ENCODE peak calls at places on chromosomes 2 and 18, in five cellular contexts. J, X, S, F and V are unnamed samples.
A peak's percentile ranks its signal among the peaks of the same experiment; 100 is the strongest.

GRCh38 chr18:57574866-57575265 is 11.6 kb downstream of the FECH start:
- DNase-seq in J (no peak), X (no peak), S (no peak), F (no peak), V (no peak)

GRCh38 chr2:58757971-58758370 is 516.8 kb upstream of the FANCL start:
- DNase-seq in J (no peak), X (no peak), S (no peak), F (no peak), V (no peak)

GRCh38 chr2:163469561-163469962 is 266.2 kb downstream of the FIGN start:
- DNase-seq in J (no peak), X (no peak), S (no peak), F (no peak), V (no peak)

GRCh38 chr2:84970266-84970955 is 550 bp upstream of the KCMF1 start:
- DNase-seq in J (peak; percentile 77), X (no peak), S (peak; percentile 70), F (peak; percentile 84), V (peak; percentile 70)

GRCh38 chr18:69916412-69916811 is 31.3 kb downstream of the CD226 start:
- DNase-seq in J (no peak), X (no peak), S (peak; percentile 7), F (no peak), V (no peak)

GRCh38 chr2:235675678-235676535 is 182.1 kb downstream of the AGAP1 start:
- DNase-seq in J (no peak), X (no peak), S (peak; percentile 21), F (no peak), V (no peak)

GRCh38 chr2:221822416-221822815 is 250.3 kb upstream of the EPHA4 start:
- DNase-seq in J (no peak), X (no peak), S (no peak), F (no peak), V (no peak)

GRCh38 chr18:77103991-77104521 is 28.5 kb downstream of the MBP start:
- DNase-seq in J (no peak), X (no peak), S (no peak), F (no peak), V (no peak)

GRCh38 chr2:205610437-205610836 is 71.9 kb upstream of the NRP2 start:
- DNase-seq in J (no peak), X (no peak), S (no peak), F (no peak), V (no peak)

GRCh38 chr18:13983506-13983905 is 68.2 kb upstream of the MC2R start:
- DNase-seq in J (no peak), X (no peak), S (no peak), F (no peak), V (no peak)

GRCh38 chr18:79657342-79657996 is 22.1 kb upstream of the CTDP1 start:
- DNase-seq in J (no peak), X (no peak), S (no peak), F (no peak), V (no peak)

GRCh38 chr2:190648289-190649034 is 421 bp upstream of the NAB1 start:
- DNase-seq in J (peak; percentile 96), X (peak; percentile 17), S (peak; percentile 89), F (peak; percentile 94), V (peak; percentile 91)

GRCh38 chr2:126934803-126935202 is 36.1 kb downstream of the TEX51 start:
- DNase-seq in J (no peak), X (no peak), S (no peak), F (no peak), V (no peak)

GRCh38 chr2:133817680-133818566 is 249.7 kb upstream of the NCKAP5 start:
- DNase-seq in J (no peak), X (no peak), S (peak; percentile 88), F (peak; percentile 70), V (no peak)

GRCh38 chr2:94995516-94995915 is 30.0 kb upstream of the MAL start:
- DNase-seq in J (no peak), X (no peak), S (no peak), F (no peak), V (no peak)

GRCh38 chr2:85945576-85945975 is 56.8 kb upstream of the ST3GAL5 start:
- DNase-seq in J (no peak), X (no peak), S (no peak), F (no peak), V (no peak)

GRCh38 chr2:28463211-28463610 is 32.6 kb upstream of the PLB1 start:
- DNase-seq in J (no peak), X (no peak), S (no peak), F (no peak), V (no peak)

GRCh38 chr2:101779190-101779589 is 81.7 kb downstream of the MAP4K4 start:
- DNase-seq in J (no peak), X (no peak), S (no peak), F (no peak), V (no peak)

GRCh38 chr18:34550902-34551301 is 159.2 kb upstream of the DTNA start:
- DNase-seq in J (no peak), X (no peak), S (no peak), F (no peak), V (no peak)

GRCh38 chr2:59413751-59414570 is 1139.5 kb downstream of the BCL11A start:
- DNase-seq in J (no peak), X (no peak), S (no peak), F (no peak), V (no peak)

GRCh38 chr2:191352536-191352935 is 107.3 kb downstream of the MYO1B start:
- DNase-seq in J (no peak), X (no peak), S (no peak), F (no peak), V (no peak)

GRCh38 chr2:3423492-3424170 is 44.1 kb downstream of the TRAPPC12 start:
- DNase-seq in J (peak; percentile 75), X (peak; percentile 8), S (peak; percentile 63), F (peak; percentile 47), V (peak; percentile 57)

GRCh38 chr2:238093181-238094140 is 6.7 kb upstream of the ESPNL start:
- DNase-seq in J (peak; percentile 55), X (no peak), S (no peak), F (no peak), V (no peak)

GRCh38 chr2:103427567-103427966 is 665.7 kb downstream of the TMEM182 start:
- DNase-seq in J (no peak), X (no peak), S (no peak), F (no peak), V (no peak)

GRCh38 chr2:106575955-106576354 is 88.8 kb downstream of the CD8B2 start:
- DNase-seq in J (peak; percentile 74), X (no peak), S (no peak), F (peak; percentile 56), V (peak; percentile 37)

GRCh38 chr2:202588647-202589581 is 45.9 kb upstream of the FAM117B start:
- DNase-seq in J (peak; percentile 73), X (peak; percentile 35), S (peak; percentile 76), F (peak; percentile 91), V (peak; percentile 68)

GRCh38 chr2:132438650-132439030 is 22.0 kb downstream of the GPR39 start:
- DNase-seq in J (no peak), X (no peak), S (peak; percentile 91), F (no peak), V (no peak)

GRCh38 chr2:20611077-20611843 is 39.6 kb downstream of the HS1BP3 start:
- DNase-seq in J (peak; percentile 94), X (no peak), S (no peak), F (peak; percentile 69), V (peak; percentile 94)

GRCh38 chr18:9855686-9856085 is 30.1 kb upstream of the TXNDC2 start:
- DNase-seq in J (no peak), X (no peak), S (no peak), F (no peak), V (no peak)

GRCh38 chr18:9856097-9856496 is 29.7 kb upstream of the TXNDC2 start:
- DNase-seq in J (no peak), X (no peak), S (no peak), F (no peak), V (no peak)

GRCh38 chr18:9851511-9851910 is 34.3 kb upstream of the TXNDC2 start:
- DNase-seq in J (no peak), X (no peak), S (no peak), F (no peak), V (no peak)

GRCh38 chr18:9852266-9853081 is 33.3 kb upstream of the TXNDC2 start:
- DNase-seq in J (no peak), X (no peak), S (peak; percentile 27), F (no peak), V (no peak)

DNA sequence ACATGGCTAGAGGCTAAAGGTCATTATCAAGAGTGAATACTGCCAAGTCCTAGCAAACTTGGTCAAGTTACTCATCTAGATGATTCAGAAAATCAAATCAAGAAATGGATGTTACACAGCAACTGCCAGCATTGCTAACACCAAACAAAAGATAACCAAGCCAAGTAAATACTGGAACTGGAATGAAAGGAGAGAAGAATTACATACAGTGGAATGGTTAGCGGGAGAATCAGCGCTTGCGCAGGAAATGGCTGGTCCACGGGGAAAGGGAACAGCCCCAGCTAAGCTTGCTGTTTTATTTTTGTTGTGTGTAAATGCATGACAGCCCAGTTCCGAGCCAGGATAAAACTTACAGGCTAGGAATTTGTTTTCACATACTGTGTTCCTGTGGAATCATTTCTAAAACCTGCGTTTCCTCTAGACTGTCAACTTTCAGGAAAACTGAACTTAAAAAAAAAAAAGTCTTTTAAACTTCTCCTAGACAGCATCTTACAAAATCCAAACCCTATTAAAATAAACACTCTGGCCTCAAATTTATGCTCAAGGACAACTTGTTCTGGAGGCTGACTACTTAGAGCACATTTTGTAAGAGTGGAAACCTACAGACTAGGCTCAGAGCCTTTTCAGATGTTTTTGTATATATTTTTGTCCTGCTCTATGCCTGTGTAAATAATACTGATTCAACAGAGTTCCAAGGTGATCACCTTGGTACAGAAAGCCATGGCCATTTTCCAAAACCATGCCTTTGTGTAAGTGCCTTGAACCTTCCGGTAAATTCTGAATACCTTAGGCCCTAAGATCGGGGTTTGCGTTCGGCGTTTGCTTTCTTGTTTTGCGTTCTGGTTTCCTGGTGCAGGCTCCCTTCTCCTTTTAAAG is 30.7 kb upstream of the TXNDC2 start:
- DNase-seq in J (no peak), X (no peak), S (no peak), F (peak; percentile 23), V (no peak)
- H3K27ac ChIP-seq in J (peak overlapping the region; percentile 82), X (no peak overlapping the region), S (peak overlapping the region; percentile 46), F (peak overlapping the region; percentile 67), V (no peak overlapping the region)

GRCh38 chr2:165953655-165954606 is at the start of gene TTC21B:
- DNase-seq in J (peak; percentile 96), X (peak; percentile 64), S (peak; percentile 95), F (peak; percentile 97), V (peak; percentile 96)
- TF ChIP-seq CTCF in J (peak; percentile 82), X (peak; percentile 82), S (peak; percentile 78), F (peak; percentile 91), V (peak; percentile 89)

GRCh38 chr2:112881217-112882000 is 29.6 kb upstream of the IL37 start:
- DNase-seq in J (no peak), X (peak; percentile 58), S (no peak), F (no peak), V (no peak)
- H3K4me1 ChIP-seq in J (no peaks in the 10 kb centered on the region), X (peaks cover 31% of the 10 kb centered on the region), S (no peaks in the 10 kb centered on the region), F (no peaks in the 10 kb centered on the region), V (no peaks in the 10 kb centered on the region)

GRCh38 chr2:172821370-172822338 is 86.0 kb downstream of the RAPGEF4 start:
- DNase-seq in J (no peak), X (no peak), S (no peak), F (no peak), V (no peak)

GRCh38 chr2:172823451-172823850 is 87.8 kb downstream of the RAPGEF4 start:
- DNase-seq in J (no peak), X (no peak), S (no peak), F (no peak), V (no peak)

GRCh38 chr2:172826522-172826921 is 90.9 kb downstream of the RAPGEF4 start:
- DNase-seq in J (no peak), X (no peak), S (no peak), F (no peak), V (no peak)

GRCh38 chr2:172819943-172820342 is 84.3 kb downstream of the RAPGEF4 start:
- DNase-seq in J (no peak), X (no peak), S (no peak), F (no peak), V (no peak)

GRCh38 chr2:172822585-172822984 is 86.9 kb downstream of the RAPGEF4 start:
- DNase-seq in J (no peak), X (no peak), S (no peak), F (no peak), V (no peak)
- H3K27ac ChIP-seq in J (no peak overlapping the region), X (no peak overlapping the region), S (no peak overlapping the region), F (no peak overlapping the region), V (peak overlapping the region; percentile 68)